ENCODE peak calls at places on chromosomes 3 and 15, in nine cellular contexts. One of them, this sample, is unnamed.

GRCh38 chr3:192303235-192303634 is 424.1 kb downstream of the FGF12 start:
- DNase-seq in C1 segment of cervical spinal cord: no peak
- DNase-seq in DMS153: no peak
- DNase-seq in amygdala: no peak
- DNase-seq in activated T-cell treated with anti-CD3 and anti-CD28 coated beads, Interleukin-2, amount 50 U/mL, for 48 hours: no peak
- DNase-seq in CD4-positive, alpha-beta memory T cell: no peak
- DNase-seq in progenitor cell of endocrine pancreas: no peak
- DNase-seq in Calu3: no peak
- DNase-seq in AG04449: no peak
- DNase-seq in this sample: no peak

GRCh38 chr3:149936812-149937230 is 33.9 kb downstream of the PFN2 start:
- DNase-seq in AG04449: no peak
- DNase-seq in Calu3: peak
- DNase-seq in C1 segment of cervical spinal cord: no peak
- DNase-seq in DMS153: peak
- DNase-seq in activated T-cell treated with anti-CD3 and anti-CD28 coated beads, Interleukin-2, amount 50 U/mL, for 48 hours: peak
- DNase-seq in amygdala: no peak
- DNase-seq in progenitor cell of endocrine pancreas: peak
- DNase-seq in CD4-positive, alpha-beta memory T cell: peak
- DNase-seq in this sample: peak

GRCh38 chr3:123880998-123881561 is 3.1 kb downstream of the MYLK start:
- DNase-seq in AG04449: no peak
- DNase-seq in progenitor cell of endocrine pancreas: no peak
- DNase-seq in Calu3: peak
- DNase-seq in CD4-positive, alpha-beta memory T cell: no peak
- DNase-seq in DMS153: no peak
- DNase-seq in amygdala: no peak
- DNase-seq in activated T-cell treated with anti-CD3 and anti-CD28 coated beads, Interleukin-2, amount 50 U/mL, for 48 hours: no peak
- DNase-seq in C1 segment of cervical spinal cord: no peak
- DNase-seq in this sample: no peak

GRCh38 chr15:101264911-101265641 is 12.2 kb downstream of the SELENOS start:
- DNase-seq in activated T-cell treated with anti-CD3 and anti-CD28 coated beads, Interleukin-2, amount 50 U/mL, for 48 hours: peak
- DNase-seq in amygdala: no peak
- DNase-seq in AG04449: no peak
- DNase-seq in progenitor cell of endocrine pancreas: no peak
- DNase-seq in DMS153: no peak
- DNase-seq in C1 segment of cervical spinal cord: no peak
- DNase-seq in CD4-positive, alpha-beta memory T cell: no peak
- DNase-seq in Calu3: no peak
- DNase-seq in this sample: peak

GRCh38 chr15:65409284-65409631 is 13.5 kb downstream of the IGDCC4 start:
- DNase-seq in activated T-cell treated with anti-CD3 and anti-CD28 coated beads, Interleukin-2, amount 50 U/mL, for 48 hours: no peak
- DNase-seq in CD4-positive, alpha-beta memory T cell: no peak
- DNase-seq in C1 segment of cervical spinal cord: no peak
- DNase-seq in progenitor cell of endocrine pancreas: no peak
- DNase-seq in amygdala: no peak
- DNase-seq in DMS153: no peak
- DNase-seq in AG04449: peak
- DNase-seq in Calu3: no peak
- DNase-seq in this sample: no peak

GRCh38 chr3:119703900-119704531 is 1.2 kb downstream of the CFAP91 start:
- DNase-seq in DMS153: no peak
- DNase-seq in amygdala: no peak
- DNase-seq in AG04449: no peak
- DNase-seq in C1 segment of cervical spinal cord: no peak
- DNase-seq in CD4-positive, alpha-beta memory T cell: no peak
- DNase-seq in Calu3: no peak
- DNase-seq in activated T-cell treated with anti-CD3 and anti-CD28 coated beads, Interleukin-2, amount 50 U/mL, for 48 hours: no peak
- DNase-seq in progenitor cell of endocrine pancreas: no peak
- DNase-seq in this sample: no peak

GRCh38 chr3:50226888-50227389 is 9.1 kb upstream of the GNAI2 start:
- DNase-seq in DMS153: no peak
- DNase-seq in Calu3: peak
- DNase-seq in amygdala: no peak
- DNase-seq in AG04449: no peak
- DNase-seq in CD4-positive, alpha-beta memory T cell: no peak
- DNase-seq in activated T-cell treated with anti-CD3 and anti-CD28 coated beads, Interleukin-2, amount 50 U/mL, for 48 hours: peak
- DNase-seq in C1 segment of cervical spinal cord: no peak
- DNase-seq in progenitor cell of endocrine pancreas: no peak
- DNase-seq in this sample: peak

GRCh38 chr3:135456182-135456790 is 509.2 kb upstream of the PPP2R3A start:
- DNase-seq in amygdala: no peak
- DNase-seq in Calu3: no peak
- DNase-seq in CD4-positive, alpha-beta memory T cell: no peak
- DNase-seq in DMS153: peak
- DNase-seq in activated T-cell treated with anti-CD3 and anti-CD28 coated beads, Interleukin-2, amount 50 U/mL, for 48 hours: no peak
- DNase-seq in progenitor cell of endocrine pancreas: peak
- DNase-seq in AG04449: no peak
- DNase-seq in C1 segment of cervical spinal cord: no peak
- DNase-seq in this sample: no peak

GRCh38 chr3:42228796-42229195 is 37.2 kb downstream of the CCK start:
- DNase-seq in amygdala: no peak
- DNase-seq in Calu3: no peak
- DNase-seq in AG04449: no peak
- DNase-seq in activated T-cell treated with anti-CD3 and anti-CD28 coated beads, Interleukin-2, amount 50 U/mL, for 48 hours: no peak
- DNase-seq in progenitor cell of endocrine pancreas: no peak
- DNase-seq in C1 segment of cervical spinal cord: no peak
- DNase-seq in CD4-positive, alpha-beta memory T cell: no peak
- DNase-seq in DMS153: no peak
- DNase-seq in this sample: no peak

GRCh38 chr3:28326458-28326926 is 22.0 kb upstream of the ZCWPW2 start:
- DNase-seq in DMS153: no peak
- DNase-seq in C1 segment of cervical spinal cord: no peak
- DNase-seq in Calu3: no peak
- DNase-seq in CD4-positive, alpha-beta memory T cell: peak
- DNase-seq in activated T-cell treated with anti-CD3 and anti-CD28 coated beads, Interleukin-2, amount 50 U/mL, for 48 hours: no peak
- DNase-seq in progenitor cell of endocrine pancreas: no peak
- DNase-seq in AG04449: no peak
- DNase-seq in amygdala: no peak
- DNase-seq in this sample: peak

GRCh38 chr3:193023218-193023617 is 105.6 kb upstream of the MB21D2 start:
- DNase-seq in C1 segment of cervical spinal cord: no peak
- DNase-seq in activated T-cell treated with anti-CD3 and anti-CD28 coated beads, Interleukin-2, amount 50 U/mL, for 48 hours: no peak
- DNase-seq in Calu3: no peak
- DNase-seq in AG04449: no peak
- DNase-seq in CD4-positive, alpha-beta memory T cell: no peak
- DNase-seq in progenitor cell of endocrine pancreas: no peak
- DNase-seq in amygdala: no peak
- DNase-seq in DMS153: no peak
- DNase-seq in this sample: no peak

GRCh38 chr3:182323898-182324297 is 469.4 kb upstream of the ATP11B start:
- DNase-seq in activated T-cell treated with anti-CD3 and anti-CD28 coated beads, Interleukin-2, amount 50 U/mL, for 48 hours: no peak
- DNase-seq in amygdala: no peak
- DNase-seq in C1 segment of cervical spinal cord: no peak
- DNase-seq in DMS153: no peak
- DNase-seq in AG04449: no peak
- DNase-seq in Calu3: no peak
- DNase-seq in progenitor cell of endocrine pancreas: no peak
- DNase-seq in CD4-positive, alpha-beta memory T cell: no peak
- DNase-seq in this sample: no peak

GRCh38 chr3:104411760-104412159 is 954.9 kb upstream of the ALCAM start:
- DNase-seq in activated T-cell treated with anti-CD3 and anti-CD28 coated beads, Interleukin-2, amount 50 U/mL, for 48 hours: no peak
- DNase-seq in Calu3: no peak
- DNase-seq in AG04449: no peak
- DNase-seq in progenitor cell of endocrine pancreas: no peak
- DNase-seq in CD4-positive, alpha-beta memory T cell: no peak
- DNase-seq in C1 segment of cervical spinal cord: no peak
- DNase-seq in amygdala: no peak
- DNase-seq in DMS153: no peak
- DNase-seq in this sample: no peak

GRCh38 chr3:187274977-187275338 is 16.6 kb downstream of the MASP1 start:
- DNase-seq in C1 segment of cervical spinal cord: peak
- DNase-seq in DMS153: no peak
- DNase-seq in progenitor cell of endocrine pancreas: peak
- DNase-seq in Calu3: no peak
- DNase-seq in amygdala: no peak
- DNase-seq in activated T-cell treated with anti-CD3 and anti-CD28 coated beads, Interleukin-2, amount 50 U/mL, for 48 hours: no peak
- DNase-seq in AG04449: no peak
- DNase-seq in CD4-positive, alpha-beta memory T cell: no peak
- DNase-seq in this sample: no peak

GRCh38 chr15:62071711-62072308 is 5.0 kb downstream of the C2CD4A start:
- DNase-seq in activated T-cell treated with anti-CD3 and anti-CD28 coated beads, Interleukin-2, amount 50 U/mL, for 48 hours: no peak
- DNase-seq in DMS153: no peak
- DNase-seq in CD4-positive, alpha-beta memory T cell: peak
- DNase-seq in C1 segment of cervical spinal cord: no peak
- DNase-seq in Calu3: no peak
- DNase-seq in amygdala: no peak
- DNase-seq in AG04449: no peak
- DNase-seq in progenitor cell of endocrine pancreas: no peak
- DNase-seq in this sample: no peak

GRCh38 chr3:59772416-59773408 is 722.9 kb upstream of the CFAP20DC start:
- DNase-seq in C1 segment of cervical spinal cord: no peak
- DNase-seq in amygdala: no peak
- DNase-seq in DMS153: no peak
- DNase-seq in CD4-positive, alpha-beta memory T cell: peak
- DNase-seq in AG04449: no peak
- DNase-seq in Calu3: no peak
- DNase-seq in activated T-cell treated with anti-CD3 and anti-CD28 coated beads, Interleukin-2, amount 50 U/mL, for 48 hours: peak
- DNase-seq in progenitor cell of endocrine pancreas: no peak
- DNase-seq in this sample: peak

GRCh38 chr3:27568393-27568792 is 84.2 kb upstream of the SLC4A7 start:
- DNase-seq in Calu3: no peak
- DNase-seq in AG04449: no peak
- DNase-seq in DMS153: no peak
- DNase-seq in progenitor cell of endocrine pancreas: no peak
- DNase-seq in amygdala: peak
- DNase-seq in activated T-cell treated with anti-CD3 and anti-CD28 coated beads, Interleukin-2, amount 50 U/mL, for 48 hours: no peak
- DNase-seq in CD4-positive, alpha-beta memory T cell: no peak
- DNase-seq in C1 segment of cervical spinal cord: peak
- DNase-seq in this sample: peak

GRCh38 chr15:78567541-78567940 is 2.2 kb downstream of the CHRNA5 start:
- DNase-seq in activated T-cell treated with anti-CD3 and anti-CD28 coated beads, Interleukin-2, amount 50 U/mL, for 48 hours: no peak
- DNase-seq in Calu3: no peak
- DNase-seq in DMS153: no peak
- DNase-seq in CD4-positive, alpha-beta memory T cell: no peak
- DNase-seq in progenitor cell of endocrine pancreas: no peak
- DNase-seq in AG04449: no peak
- DNase-seq in C1 segment of cervical spinal cord: no peak
- DNase-seq in amygdala: no peak
- DNase-seq in this sample: no peak

This sample was measured in transverse colon.